ENCODE peak calls at places on chromosome 22, in eight cellular contexts. Q is NCI-H524; U is left cardiac atrium; A is ELF-1; T is A172; N is naive thymus-derived CD8-positive, alpha-beta T cell; F is SW480; X is frontal cortex. R is an unnamed sample.

GRCh38 chr22:38788417-38788816 is 5.5 kb downstream of the DNAL4 start:
- DNase-seq in N (no peak), F (no peak), Q (peak), A (no peak), X (no peak), U (peak), T (peak), R (no peak)

GRCh38 chr22:48581821-48582469 is 1245.7 kb downstream of the BRD1 start:
- DNase-seq in F (no peak), A (peak), X (no peak), U (no peak), T (no peak), N (no peak), Q (peak), R (no peak)

GRCh38 chr22:30121988-30122387 is 41.7 kb downstream of the HORMAD2 start:
- DNase-seq in F (no peak), Q (no peak), U (no peak), X (no peak), T (no peak), A (no peak), N (no peak), R (no peak)

GRCh38 chr22:38211556-38211955 is 9.8 kb downstream of the MAFF start:
- DNase-seq in F (no peak), Q (no peak), T (no peak), U (no peak), N (no peak), X (no peak), A (no peak), R (no peak)

GRCh38 chr22:29260031-29260560 is 7.7 kb downstream of the RHBDD3 start:
- DNase-seq in T (no peak), X (no peak), Q (no peak), F (no peak), U (no peak), A (no peak), N (no peak), R (no peak)

GRCh38 chr22:29607426-29607825 is 4.0 kb downstream of the NF2 start:
- DNase-seq in T (no peak), X (no peak), Q (no peak), U (no peak), N (no peak), F (no peak), A (no peak), R (no peak)

GRCh38 chr22:49765091-49765771 is 62.4 kb downstream of the BRD1 start:
- DNase-seq in N (no peak), A (no peak), T (no peak), X (no peak), F (no peak), Q (no peak), U (no peak), R (no peak)

GRCh38 chr22:45562102-45562501 is 59.4 kb downstream of the FBLN1 start:
- DNase-seq in U (no peak), A (no peak), F (no peak), T (no peak), X (no peak), Q (no peak), N (no peak), R (no peak)

GRCh38 chr22:49092751-49093150 is 734.9 kb downstream of the BRD1 start:
- DNase-seq in Q (no peak), U (no peak), N (no peak), F (peak), T (no peak), A (no peak), X (no peak), R (no peak)

GRCh38 chr22:45671051-45671782 is 417 bp upstream of the ATXN10 start:
- DNase-seq in A (peak), F (no peak), Q (peak), U (peak), N (no peak), T (no peak), X (no peak), R (no peak)

GRCh38 chr22:42273855-42274451 is 3.5 kb upstream of the TCF20 start:
- DNase-seq in X (no peak), Q (peak), T (no peak), U (no peak), A (peak), N (no peak), F (no peak), R (no peak)

GRCh38 chr22:27682438-27682837 is 119.1 kb downstream of the MN1 start:
- DNase-seq in T (no peak), A (no peak), N (no peak), F (no peak), U (no peak), X (no peak), Q (no peak), R (no peak)

R was measured in hypothalamus.